ENCODE peak calls at places on chromosomes 6 and 20, in nine cellular contexts. E is GM13977; T is stimulated activated CD4-positive, alpha-beta T cell treated with anti-CD3 and anti-CD28 coated beads, Interleukin-12 subunit alpha, Interleukin-12 subunit beta, amount 100 ng/mL, for 48 hours; C is smooth muscle cell of the brain vasculature; B is CD4-positive, alpha-beta memory T cell; Q is PC-3; M is spleen; J is NCI-H1105 treated with DMSO at 0.1 percent for 48 hours; O is Right ventricle myocardium superior. V is an unnamed sample.

GRCh38 chr6:141398954-141399353 is 733.8 kb upstream of the GJE1 start:
- DNase-seq in T (no peak), Q (no peak), B (no peak), E (no peak), J (no peak), O (no peak), C (no peak), M (no peak), V (no peak)

GRCh38 chr6:148980234-148980633 is 233.4 kb downstream of the UST start:
- DNase-seq in Q (no peak), M (no peak), C (no peak), J (no peak), O (no peak), B (no peak), T (no peak), E (no peak), V (no peak)

GRCh38 chr20:1160991-1161390 is 23.8 kb downstream of the TMEM74B start:
- DNase-seq in O (no peak), E (no peak), C (no peak), B (no peak), T (no peak), Q (no peak), M (no peak), J (no peak), V (no peak)

GRCh38 chr20:34713194-34713943 is 9.2 kb downstream of the TP53INP2 start:
- DNase-seq in B (no peak), E (no peak), M (no peak), J (no peak), C (peak), O (no peak), T (no peak), Q (peak), V (peak)

GRCh38 chr20:846894-847278 is 13.4 kb downstream of the FAM110A start:
- DNase-seq in O (no peak), J (no peak), C (no peak), M (peak), T (no peak), E (peak), B (peak), Q (no peak), V (no peak)

GRCh38 chr6:72580281-72580940 is 41.5 kb upstream of the KCNQ5 start:
- DNase-seq in O (no peak), C (no peak), E (no peak), J (peak), Q (peak), M (no peak), T (no peak), B (no peak), V (peak)

GRCh38 chr6:170225852-170226417 is 64.9 kb downstream of the DLL1 start:
- DNase-seq in Q (no peak), B (no peak), M (peak), J (no peak), T (no peak), O (peak), E (no peak), C (no peak), V (no peak)

GRCh38 chr20:21615617-21616080 is 89.8 kb upstream of the PAX1 start:
- DNase-seq in E (peak), J (peak), T (peak), Q (peak), C (peak), M (no peak), O (no peak), B (peak), V (peak)

GRCh38 chr6:119148102-119148824 is 69.8 kb upstream of the FAM184A start:
- DNase-seq in O (no peak), J (peak), Q (peak), M (no peak), T (peak), C (peak), E (peak), B (no peak), V (peak)

GRCh38 chr6:46184114-46184513 is 13.3 kb upstream of the ENPP5 start:
- DNase-seq in M (no peak), J (no peak), Q (peak), T (no peak), O (no peak), E (no peak), B (no peak), C (peak), V (no peak)

GRCh38 chr6:142361765-142362540 is 60.1 kb downstream of the ADGRG6 start:
- DNase-seq in B (no peak), T (no peak), M (no peak), C (no peak), J (no peak), Q (no peak), E (no peak), O (no peak), V (peak)

GRCh38 chr6:126072172-126072571 is 85.8 kb downstream of the TRMT11 start:
- DNase-seq in E (no peak), C (no peak), Q (no peak), B (no peak), T (no peak), J (no peak), M (no peak), O (no peak), V (no peak)

GRCh38 chr20:50817776-50818172 is 22.9 kb downstream of the BCAS4 start:
- DNase-seq in B (no peak), Q (no peak), J (no peak), E (no peak), T (no peak), C (no peak), M (no peak), O (no peak), V (no peak)

GRCh38 chr6:35294308-35294945 is 3.2 kb upstream of the DEF6 start:
- DNase-seq in E (peak), B (peak), Q (peak), J (peak), M (peak), O (peak), T (no peak), C (no peak), V (peak)

GRCh38 chr6:46453756-46454316 is 37.4 kb downstream of the RCAN2 start:
- DNase-seq in M (no peak), E (no peak), B (no peak), C (no peak), Q (peak), O (no peak), T (no peak), J (peak), V (no peak)

GRCh38 chr20:39876974-39877615 is 811.9 kb downstream of the MAFB start:
- DNase-seq in M (no peak), E (no peak), B (no peak), T (no peak), J (peak), O (no peak), Q (no peak), C (no peak), V (no peak)

GRCh38 chr20:50098259-50098658 is 14.7 kb downstream of the UBE2V1 start:
- DNase-seq in E (no peak), C (no peak), O (no peak), B (no peak), J (no peak), T (no peak), M (no peak), Q (no peak), V (peak)

GRCh38 chr6:16985484-16986284 is 116.2 kb upstream of the STMND1 start:
- DNase-seq in B (no peak), M (no peak), O (no peak), Q (no peak), C (no peak), J (no peak), T (no peak), E (no peak), V (no peak)

GRCh38 chr20:50050660-50051308 is 62.2 kb downstream of the UBE2V1 start:
- DNase-seq in M (no peak), O (no peak), J (no peak), E (no peak), B (no peak), C (no peak), T (no peak), Q (no peak), V (peak)

GRCh38 chr6:39059496-39060310 is 11.1 kb downstream of the GLP1R start:
- DNase-seq in C (no peak), T (no peak), Q (no peak), B (no peak), E (no peak), O (no peak), M (peak), J (no peak), V (no peak)

GRCh38 chr20:25191051-25191450 is 4.5 kb upstream of the ENTPD6 start:
- DNase-seq in T (no peak), C (no peak), J (no peak), M (no peak), E (no peak), B (no peak), Q (no peak), O (peak), V (no peak)

GRCh38 chr6:85637579-85637978 is 5.1 kb downstream of the SYNCRIP start:
- DNase-seq in J (peak), M (no peak), C (no peak), T (no peak), E (no peak), B (no peak), O (no peak), Q (no peak), V (no peak)

GRCh38 chr20:17682889-17683198 is 802 bp upstream of the RRBP1 start:
- DNase-seq in O (no peak), J (no peak), M (no peak), Q (no peak), E (no peak), B (no peak), T (no peak), C (no peak), V (no peak)

GRCh38 chr6:43941174-43941573 is 171.2 kb downstream of the VEGFA start:
- DNase-seq in M (peak), J (no peak), B (no peak), Q (no peak), O (no peak), T (no peak), C (no peak), E (no peak), V (no peak)

GRCh38 chr6:37985355-37985754 is 165.8 kb downstream of the ZFAND3 start:
- DNase-seq in T (peak), E (no peak), Q (no peak), J (no peak), M (no peak), C (no peak), B (peak), O (no peak), V (no peak)

GRCh38 chr6:111484655-111484974 is 1.6 kb upstream of the REV3L start:
- DNase-seq in E (no peak), O (no peak), B (no peak), J (peak), M (no peak), Q (no peak), T (no peak), C (no peak), V (no peak)

GRCh38 chr20:31695849-31696804 is 26.5 kb downstream of the BCL2L1 start:
- DNase-seq in J (no peak), O (no peak), E (no peak), C (no peak), T (no peak), B (no peak), Q (peak), M (no peak), V (peak)

GRCh38 chr6:43910638-43911353 is 140.8 kb downstream of the VEGFA start:
- DNase-seq in C (no peak), E (no peak), Q (no peak), T (no peak), B (no peak), O (no peak), J (no peak), M (no peak), V (no peak)

GRCh38 chr6:117548797-117549301 is 53.5 kb downstream of the GOPC start:
- DNase-seq in O (no peak), E (no peak), M (no peak), T (no peak), J (no peak), Q (peak), B (peak), C (no peak), V (no peak)

GRCh38 chr6:106918128-106918527 is 56.4 kb downstream of the CD24 start:
- DNase-seq in B (no peak), O (no peak), M (no peak), Q (no peak), C (no peak), J (peak), E (no peak), T (no peak), V (no peak)

GRCh38 chr6:150048099-150048498 is 20.8 kb downstream of the ULBP3 start:
- DNase-seq in B (no peak), O (no peak), Q (no peak), J (no peak), E (no peak), T (no peak), M (no peak), C (no peak), V (no peak)

GRCh38 chr20:40720826-40721225 is 31.8 kb upstream of the MAFB start:
- DNase-seq in O (no peak), C (no peak), M (no peak), B (no peak), T (no peak), Q (no peak), J (no peak), E (no peak), V (no peak)

GRCh38 chr6:43790031-43790430 is 20.0 kb downstream of the VEGFA start:
- DNase-seq in B (no peak), Q (no peak), C (no peak), O (peak), M (no peak), E (no peak), J (no peak), T (no peak), V (no peak)

GRCh38 chr6:92577077-92577719 is 842.2 kb downstream of the EPHA7 start:
- DNase-seq in E (no peak), O (no peak), T (no peak), J (no peak), Q (no peak), B (no peak), M (no peak), C (peak), V (no peak)